ENCODE peak calls at places on chromosomes 12 and 14, in seven cellular contexts. K is lung; L is neuronal stem cell; S is K562; D is CD8-positive, alpha-beta T cell; M is thoracic aorta; Y is esophagus squamous epithelium. B is an unnamed sample. For H3K36me3 and H3K4me1, the result is how much of the 10 kb centered on the place peaks cover.

GRCh38 chr14:64812412-64812811 is 67.3 kb downstream of the SPTB start:
- DNase-seq in K (peak), L (no peak), S (no peak), D (peak), M (no peak), Y (no peak), B (no peak)

GRCh38 chr12:56521590-56522371 is at the start of gene RBMS2:
- DNase-seq in K (peak), L (peak), S (peak), D (peak), M (peak), Y (no peak), B (peak)

GRCh38 chr14:93309430-93309966 is 23.3 kb downstream of the BTBD7 start:
- DNase-seq in K (no peak), L (no peak), S (no peak), D (no peak), M (no peak), Y (no peak), B (no peak)

GRCh38 chr14:101109981-101110728 is 206.6 kb upstream of the RTL1 start:
- DNase-seq in K (peak), L (no peak), S (no peak), D (no peak), M (no peak), Y (no peak), B (no peak)

GRCh38 chr14:64507376-64508156 is 3.0 kb downstream of the ZBTB1 start:
- DNase-seq in K (no peak), L (no peak), S (peak), D (peak), M (no peak), Y (no peak), B (no peak)

GRCh38 chr12:69511469-69511868 is 41.3 kb downstream of the FRS2 start:
- DNase-seq in K (no peak), L (no peak), S (no peak), D (no peak), M (no peak), Y (no peak), B (no peak)

GRCh38 chr14:85531594-85532391 is 1.8 kb downstream of the FLRT2 start:
- DNase-seq in K (peak), L (peak), S (no peak), D (no peak), M (no peak), Y (no peak), B (peak)

GRCh38 chr12:90938451-90938850 is 16.5 kb downstream of the CCER1 start:
- DNase-seq in K (no peak), L (no peak), S (no peak), D (no peak), M (no peak), Y (no peak), B (no peak)

GRCh38 chr12:56448860-56449621 is at the start of gene TIMELESS:
- DNase-seq in K (peak), L (peak), S (peak), D (peak), M (peak), Y (peak), B (peak)

GRCh38 chr12:54164402-54165145 is 24.2 kb downstream of the SMUG1 start:
- DNase-seq in K (no peak), L (no peak), S (no peak), D (no peak), M (no peak), Y (no peak), B (no peak)

GRCh38 chr12:114316076-114316475 is 89.9 kb downstream of the TBX5 start:
- DNase-seq in K (no peak), L (no peak), S (no peak), D (no peak), M (no peak), Y (no peak), B (peak)

GRCh38 chr12:124036117-124037109 is 63.4 kb downstream of the ZNF664 start:
- DNase-seq in K (no peak), L (peak), S (peak), D (peak), M (no peak), Y (no peak), B (peak)

GRCh38 chr12:90301734-90302133 is 593.1 kb upstream of the ATP2B1 start:
- DNase-seq in K (no peak), L (no peak), S (no peak), D (no peak), M (no peak), Y (no peak), B (no peak)

GRCh38 chr14:101004954-101005353 is 101.4 kb upstream of the RTL1 start:
- DNase-seq in K (no peak), L (no peak), S (no peak), D (no peak), M (no peak), Y (no peak), B (no peak)

GRCh38 chr12:26090853-26091510 is 33.9 kb downstream of the BHLHE41 start:
- DNase-seq in K (no peak), L (no peak), S (no peak), D (no peak), M (no peak), Y (no peak), B (peak)

GRCh38 chr14:29926701-29927595 is 699 bp downstream of the PRKD1 start:
- DNase-seq in K (peak), L (peak), S (no peak), D (no peak), M (no peak), Y (no peak), B (peak)

GRCh38 chr14:35213869-35214387 is 78.3 kb upstream of the PSMA6 start:
- DNase-seq in K (no peak), L (no peak), S (no peak), D (no peak), M (no peak), Y (no peak), B (no peak)

GRCh38 chr12:126747530-126748149 is 1519.3 kb upstream of the TMEM132C start:
- DNase-seq in K (peak), L (no peak), S (peak), D (peak), M (no peak), Y (no peak), B (no peak)

GRCh38 chr12:8038659-8039114 is 6.2 kb downstream of the FOXJ2 start:
- DNase-seq in K (peak), L (peak), S (peak), D (peak), M (no peak), Y (no peak), B (peak)

GRCh38 chr12:56683-57346 is 9.8 kb upstream of the IQSEC3 start:
- DNase-seq in K (no peak), L (no peak), S (peak), D (no peak), M (no peak), Y (no peak), B (no peak)

GRCh38 chr12:38771871-38772270 is 133.5 kb downstream of the CPNE8 start:
- DNase-seq in K (no peak), L (no peak), S (no peak), D (no peak), M (no peak), Y (no peak), B (no peak)

GRCh38 chr14:56633544-56633943 is 53.9 kb downstream of the TMEM260 start:
- DNase-seq in K (no peak), L (no peak), S (no peak), D (no peak), M (no peak), Y (no peak), B (no peak)
- H3K36me3 ChIP-seq in K (under half), L (half or more), S (under half), D (under half), M (under half), Y (under half), B (under half)

GRCh38 chr12:65311260-65311659 is 32.8 kb downstream of the MSRB3 start:
- DNase-seq in K (no peak), L (no peak), S (no peak), D (no peak), M (no peak), Y (no peak), B (no peak)
- H3K4me1 ChIP-seq in K (under half), L (under half), S (under half), D (under half), M (under half), Y (under half), B (under half)

GRCh38 chr12:116273813-116274551 is 3.5 kb downstream of the MED13L start:
- DNase-seq in K (no peak), L (no peak), S (no peak), D (no peak), M (no peak), Y (no peak), B (no peak)
- H3K4me3 ChIP-seq in K (no peak), L (no peak), S (no peak), D (no peak), M (peak), Y (peak), B (no peak)

GRCh38 chr12:111455448-111456320 is 50.0 kb downstream of the SH2B3 start:
- DNase-seq in K (no peak), L (no peak), S (no peak), D (no peak), M (no peak), Y (no peak), B (no peak)

GRCh38 chr12:111458773-111459172 is 53.0 kb downstream of the SH2B3 start:
- DNase-seq in K (no peak), L (no peak), S (no peak), D (no peak), M (no peak), Y (no peak), B (peak)

GRCh38 chr12:111457577-111457976 is 51.9 kb downstream of the SH2B3 start:
- DNase-seq in K (no peak), L (no peak), S (no peak), D (no peak), M (no peak), Y (no peak), B (peak)

GRCh38 chr12:111454716-111455447 is 49.2 kb downstream of the SH2B3 start:
- DNase-seq in K (peak), L (no peak), S (no peak), D (no peak), M (no peak), Y (no peak), B (no peak)

GRCh38 chr12:111457071-111457470 is 51.3 kb downstream of the SH2B3 start:
- DNase-seq in K (no peak), L (no peak), S (no peak), D (no peak), M (no peak), Y (no peak), B (no peak)
- H3K36me3 ChIP-seq in K (under half), L (half or more), S (half or more), D (under half), M (under half), Y (under half), B (half or more)

GRCh38 chr14:103130017-103130764 is 6.9 kb downstream of the TNFAIP2 start:
- DNase-seq in K (no peak), L (no peak), S (no peak), D (no peak), M (no peak), Y (no peak), B (no peak)
- H3K4me1 ChIP-seq in K (under half), L (under half), S (under half), D (under half), M (under half), Y (half or more), B (half or more)

GRCh38 chr12:29563636-29564035 is 66.2 kb upstream of the OVCH1 start:
- DNase-seq in K (no peak), L (no peak), S (no peak), D (no peak), M (no peak), Y (no peak), B (no peak)
- H3K4me3 ChIP-seq in K (no peak), L (no peak), S (no peak), D (no peak), M (peak), Y (peak), B (no peak)

GRCh38 chr14:73116079-73116665 is 20.1 kb upstream of the PSEN1 start:
- DNase-seq in K (no peak), L (no peak), S (no peak), D (no peak), M (no peak), Y (no peak), B (no peak)
- H3K36me3 ChIP-seq in K (under half), L (half or more), S (half or more), D (under half), M (under half), Y (under half), B (half or more)